ENCODE peak calls at places on chromosomes 1 and 21, in eight cellular contexts. One of them, this sample, is unnamed.

GRCh38 chr1:119743776-119744597 is 24.7 kb downstream of the HMGCS2 start:
- DNase-seq in spleen: no peak
- DNase-seq in PC-9: peak; percentile 58
- DNase-seq in lower lobe of right lung: peak; percentile 68
- DNase-seq in CD8-positive, alpha-beta memory T cell: no peak
- DNase-seq in mammary epithelial cell: peak; percentile 67
- DNase-seq in stomach: peak; percentile 73
- DNase-seq in neural progenitor cell: peak; percentile 83
- DNase-seq in this sample: peak; percentile 59

GRCh38 chr1:22665752-22666151 is 12.7 kb downstream of the C1QB start:
- DNase-seq in stomach: no peak
- DNase-seq in CD8-positive, alpha-beta memory T cell: no peak
- DNase-seq in neural progenitor cell: peak; percentile 80
- DNase-seq in spleen: no peak
- DNase-seq in mammary epithelial cell: peak; percentile 5
- DNase-seq in PC-9: no peak
- DNase-seq in lower lobe of right lung: no peak
- DNase-seq in this sample: peak; percentile 14

GRCh38 chr21:35779690-35780570 is 280.4 kb downstream of the SETD4 start:
- DNase-seq in PC-9: no peak
- DNase-seq in CD8-positive, alpha-beta memory T cell: no peak
- DNase-seq in mammary epithelial cell: peak; percentile 73
- DNase-seq in stomach: no peak
- DNase-seq in neural progenitor cell: no peak
- DNase-seq in lower lobe of right lung: no peak
- DNase-seq in spleen: no peak
- DNase-seq in this sample: peak; percentile 45

GRCh38 chr1:41758904-41759548 is 159.7 kb downstream of the HIVEP3 start:
- DNase-seq in PC-9: no peak
- DNase-seq in stomach: no peak
- DNase-seq in spleen: no peak
- DNase-seq in CD8-positive, alpha-beta memory T cell: no peak
- DNase-seq in mammary epithelial cell: peak; percentile 77
- DNase-seq in lower lobe of right lung: no peak
- DNase-seq in neural progenitor cell: no peak
- DNase-seq in this sample: peak; percentile 20

GRCh38 chr1:65440915-65441314 is 20.4 kb downstream of the LEPR start:
- DNase-seq in neural progenitor cell: no peak
- DNase-seq in mammary epithelial cell: no peak
- DNase-seq in lower lobe of right lung: no peak
- DNase-seq in CD8-positive, alpha-beta memory T cell: no peak
- DNase-seq in spleen: no peak
- DNase-seq in stomach: no peak
- DNase-seq in PC-9: no peak
- DNase-seq in this sample: no peak

GRCh38 chr1:19764848-19765247 is 34.9 kb downstream of the TMCO4 start:
- DNase-seq in spleen: no peak
- DNase-seq in stomach: no peak
- DNase-seq in mammary epithelial cell: no peak
- DNase-seq in neural progenitor cell: no peak
- DNase-seq in PC-9: peak; percentile 77
- DNase-seq in CD8-positive, alpha-beta memory T cell: no peak
- DNase-seq in lower lobe of right lung: no peak
- DNase-seq in this sample: no peak

GRCh38 chr1:21318714-21319159 is 28.5 kb upstream of the ECE1 start:
- DNase-seq in lower lobe of right lung: peak; percentile 78
- DNase-seq in mammary epithelial cell: no peak
- DNase-seq in CD8-positive, alpha-beta memory T cell: no peak
- DNase-seq in spleen: no peak
- DNase-seq in stomach: peak; percentile 77
- DNase-seq in PC-9: no peak
- DNase-seq in neural progenitor cell: no peak
- DNase-seq in this sample: no peak

GRCh38 chr1:196891251-196891650 is 3.4 kb downstream of the CFHR4 start:
- DNase-seq in neural progenitor cell: no peak
- DNase-seq in lower lobe of right lung: no peak
- DNase-seq in CD8-positive, alpha-beta memory T cell: no peak
- DNase-seq in mammary epithelial cell: no peak
- DNase-seq in PC-9: no peak
- DNase-seq in stomach: no peak
- DNase-seq in spleen: no peak
- DNase-seq in this sample: no peak

GRCh38 chr1:151707541-151708065 is 9.0 kb downstream of the CELF3 start:
- DNase-seq in mammary epithelial cell: no peak
- DNase-seq in lower lobe of right lung: no peak
- DNase-seq in neural progenitor cell: no peak
- DNase-seq in CD8-positive, alpha-beta memory T cell: no peak
- DNase-seq in stomach: no peak
- DNase-seq in PC-9: no peak
- DNase-seq in spleen: no peak
- DNase-seq in this sample: no peak

GRCh38 chr21:42237161-42237560 is 18.2 kb downstream of the ABCG1 start:
- DNase-seq in neural progenitor cell: no peak
- DNase-seq in spleen: peak; percentile 52
- DNase-seq in lower lobe of right lung: no peak
- DNase-seq in mammary epithelial cell: no peak
- DNase-seq in PC-9: no peak
- DNase-seq in stomach: no peak
- DNase-seq in CD8-positive, alpha-beta memory T cell: no peak
- DNase-seq in this sample: no peak

GRCh38 chr1:110053557-110054428 is 16.7 kb downstream of the ALX3 start:
- DNase-seq in CD8-positive, alpha-beta memory T cell: peak; percentile 70
- DNase-seq in lower lobe of right lung: peak; percentile 75
- DNase-seq in mammary epithelial cell: no peak
- DNase-seq in stomach: peak; percentile 74
- DNase-seq in PC-9: no peak
- DNase-seq in spleen: peak; percentile 90
- DNase-seq in neural progenitor cell: peak; percentile 68
- DNase-seq in this sample: peak; percentile 63

GRCh38 chr1:52056937-52057231 is 789 bp downstream of the BTF3L4 start:
- DNase-seq in mammary epithelial cell: no peak
- DNase-seq in PC-9: no peak
- DNase-seq in spleen: no peak
- DNase-seq in stomach: no peak
- DNase-seq in neural progenitor cell: no peak
- DNase-seq in CD8-positive, alpha-beta memory T cell: no peak
- DNase-seq in lower lobe of right lung: no peak
- DNase-seq in this sample: no peak

DNA sequence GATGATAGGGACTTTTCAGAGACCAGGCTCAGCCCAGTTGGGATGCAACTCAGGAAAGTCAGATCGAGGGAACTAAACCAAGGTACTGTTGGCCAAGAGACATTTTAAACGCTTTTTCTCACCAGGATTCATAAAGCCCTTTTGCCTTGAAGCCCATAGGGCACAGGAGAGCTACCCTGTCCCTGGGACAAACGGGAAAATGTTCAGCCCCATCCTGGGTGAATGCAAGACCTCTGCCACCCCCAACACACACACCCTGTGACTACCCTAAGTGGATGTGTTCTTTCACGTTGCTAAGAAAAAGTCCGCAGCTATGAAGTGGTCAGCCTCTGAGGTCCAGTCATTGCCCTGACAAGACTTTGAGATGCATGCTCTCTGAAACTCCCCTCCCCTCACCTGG is 58.4 kb downstream of the ITPKB start:
- DNase-seq in PC-9: no peak
- DNase-seq in neural progenitor cell: peak; percentile 22
- DNase-seq in lower lobe of right lung: no peak
- DNase-seq in spleen: no peak
- DNase-seq in CD8-positive, alpha-beta memory T cell: no peak
- DNase-seq in mammary epithelial cell: no peak
- DNase-seq in stomach: no peak
- DNase-seq in this sample: no peak
- H3K4me3 ChIP-seq in PC-9: no peak overlapping the region
- H3K4me3 ChIP-seq in neural progenitor cell: peak overlapping the region; percentile 31
- H3K4me3 ChIP-seq in lower lobe of right lung: peak overlapping the region; percentile 51
- H3K4me3 ChIP-seq in spleen: no peak overlapping the region
- H3K4me3 ChIP-seq in CD8-positive, alpha-beta memory T cell: peak overlapping the region; percentile 38
- H3K4me3 ChIP-seq in mammary epithelial cell: no peak overlapping the region
- H3K4me3 ChIP-seq in stomach: no peak overlapping the region
- H3K4me3 ChIP-seq in this sample: peak overlapping the region; percentile 26

GRCh38 chr1:204257446-204257845 is 43.7 kb upstream of the GOLT1A start:
- DNase-seq in neural progenitor cell: no peak
- DNase-seq in mammary epithelial cell: no peak
- DNase-seq in spleen: no peak
- DNase-seq in stomach: no peak
- DNase-seq in lower lobe of right lung: no peak
- DNase-seq in CD8-positive, alpha-beta memory T cell: no peak
- DNase-seq in PC-9: no peak
- DNase-seq in this sample: no peak

GRCh38 chr1:204255966-204256365 is 42.2 kb upstream of the GOLT1A start:
- DNase-seq in neural progenitor cell: no peak
- DNase-seq in CD8-positive, alpha-beta memory T cell: no peak
- DNase-seq in spleen: no peak
- DNase-seq in lower lobe of right lung: no peak
- DNase-seq in mammary epithelial cell: no peak
- DNase-seq in stomach: no peak
- DNase-seq in PC-9: no peak
- DNase-seq in this sample: no peak

GRCh38 chr1:204256531-204256930 is 42.7 kb upstream of the GOLT1A start:
- DNase-seq in PC-9: no peak
- DNase-seq in neural progenitor cell: no peak
- DNase-seq in lower lobe of right lung: no peak
- DNase-seq in stomach: no peak
- DNase-seq in mammary epithelial cell: no peak
- DNase-seq in spleen: no peak
- DNase-seq in CD8-positive, alpha-beta memory T cell: no peak
- DNase-seq in this sample: no peak

GRCh38 chr1:204254031-204254661 is 40.4 kb upstream of the GOLT1A start:
- DNase-seq in spleen: no peak
- DNase-seq in CD8-positive, alpha-beta memory T cell: no peak
- DNase-seq in neural progenitor cell: peak; percentile 51
- DNase-seq in PC-9: peak; percentile 90
- DNase-seq in mammary epithelial cell: peak; percentile 43
- DNase-seq in lower lobe of right lung: no peak
- DNase-seq in stomach: peak; percentile 35
- DNase-seq in this sample: peak; percentile 21

DNA sequence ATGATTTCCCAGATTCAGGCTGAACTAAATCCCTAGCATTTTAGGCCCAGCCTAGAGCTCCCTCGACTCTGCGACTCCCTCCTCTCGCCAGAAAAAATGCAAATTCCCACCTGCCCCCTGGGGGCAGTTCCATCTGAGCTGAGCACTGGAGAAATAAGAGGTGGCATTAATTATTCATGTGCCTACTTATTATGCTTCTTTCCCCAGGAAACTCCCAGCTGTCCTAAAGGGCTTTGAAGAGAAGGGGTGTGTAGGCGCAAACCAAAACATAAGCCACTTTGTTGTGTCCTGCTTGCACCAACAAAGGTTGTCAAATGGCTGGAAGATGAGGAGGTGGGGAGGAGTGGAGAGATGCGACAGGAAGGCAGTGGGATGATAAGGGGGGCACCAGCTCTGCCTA is 41.4 kb upstream of the GOLT1A start:
- DNase-seq in stomach: no peak
- DNase-seq in PC-9: no peak
- DNase-seq in lower lobe of right lung: no peak
- DNase-seq in mammary epithelial cell: no peak
- DNase-seq in spleen: no peak
- DNase-seq in CD8-positive, alpha-beta memory T cell: no peak
- DNase-seq in neural progenitor cell: peak; percentile 37
- DNase-seq in this sample: no peak
- H3K9me3 ChIP-seq in stomach: no peaks in the 10 kb centered on the region
- H3K9me3 ChIP-seq in PC-9: no peaks in the 10 kb centered on the region
- H3K9me3 ChIP-seq in lower lobe of right lung: no peaks in the 10 kb centered on the region
- H3K9me3 ChIP-seq in mammary epithelial cell: no peaks in the 10 kb centered on the region
- H3K9me3 ChIP-seq in spleen: no peaks in the 10 kb centered on the region
- H3K9me3 ChIP-seq in CD8-positive, alpha-beta memory T cell: no peaks in the 10 kb centered on the region
- H3K9me3 ChIP-seq in neural progenitor cell: no peaks in the 10 kb centered on the region
- H3K9me3 ChIP-seq in this sample: no peaks in the 10 kb centered on the region

GRCh38 chr1:156537027-156537426 is 35.3 kb downstream of the IQGAP3 start:
- DNase-seq in mammary epithelial cell: no peak
- DNase-seq in lower lobe of right lung: no peak
- DNase-seq in neural progenitor cell: no peak
- DNase-seq in stomach: no peak
- DNase-seq in PC-9: no peak
- DNase-seq in CD8-positive, alpha-beta memory T cell: no peak
- DNase-seq in spleen: no peak
- DNase-seq in this sample: no peak

GRCh38 chr1:156538711-156539440 is 33.5 kb downstream of the IQGAP3 start:
- DNase-seq in neural progenitor cell: no peak
- DNase-seq in CD8-positive, alpha-beta memory T cell: no peak
- DNase-seq in stomach: no peak
- DNase-seq in spleen: no peak
- DNase-seq in lower lobe of right lung: no peak
- DNase-seq in PC-9: no peak
- DNase-seq in mammary epithelial cell: no peak
- DNase-seq in this sample: no peak

GRCh38 chr1:156533568-156534220 is 33.1 kb upstream of the MEF2D start:
- DNase-seq in mammary epithelial cell: no peak
- DNase-seq in lower lobe of right lung: no peak
- DNase-seq in spleen: no peak
- DNase-seq in stomach: no peak
- DNase-seq in neural progenitor cell: no peak
- DNase-seq in PC-9: no peak
- DNase-seq in CD8-positive, alpha-beta memory T cell: no peak
- DNase-seq in this sample: no peak

GRCh38 chr1:156532374-156532773 is 31.8 kb upstream of the MEF2D start:
- DNase-seq in lower lobe of right lung: no peak
- DNase-seq in spleen: no peak
- DNase-seq in PC-9: no peak
- DNase-seq in CD8-positive, alpha-beta memory T cell: no peak
- DNase-seq in neural progenitor cell: no peak
- DNase-seq in stomach: no peak
- DNase-seq in mammary epithelial cell: no peak
- DNase-seq in this sample: no peak

DNA sequence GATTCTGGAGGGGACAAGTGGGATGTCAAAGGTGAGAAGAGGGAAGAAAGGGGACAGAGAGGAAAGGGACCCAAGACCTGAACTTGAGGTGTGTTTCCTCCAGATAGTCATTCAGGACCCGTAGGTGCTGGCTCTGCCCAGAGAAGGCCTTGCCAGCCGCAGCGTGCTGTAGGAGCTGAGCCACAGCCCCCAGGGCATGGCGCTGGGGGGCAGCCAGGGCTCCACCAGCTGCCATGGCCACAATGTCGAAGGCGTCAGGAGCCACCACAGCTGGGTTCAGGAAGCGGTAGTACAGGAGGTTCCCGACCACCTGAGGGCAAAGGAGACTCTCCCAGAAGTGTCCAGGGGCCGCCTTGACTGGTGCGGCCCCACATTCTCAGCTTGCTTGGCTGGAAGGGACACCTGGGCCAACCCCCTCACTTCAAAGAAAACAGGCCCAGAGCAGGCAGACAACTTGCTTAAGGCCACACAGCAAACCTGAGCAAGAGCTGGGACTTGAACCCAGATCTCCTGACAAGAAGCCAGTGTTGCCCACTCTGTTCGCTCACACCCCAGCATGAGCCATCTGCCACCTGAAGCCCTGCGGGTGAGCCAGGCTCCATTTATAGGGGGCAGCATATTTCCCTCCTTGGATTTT is 34.0 kb upstream of the MEF2D start:
- DNase-seq in stomach: no peak
- DNase-seq in spleen: no peak
- DNase-seq in neural progenitor cell: no peak
- DNase-seq in PC-9: no peak
- DNase-seq in CD8-positive, alpha-beta memory T cell: no peak
- DNase-seq in lower lobe of right lung: no peak
- DNase-seq in mammary epithelial cell: no peak
- DNase-seq in this sample: no peak
- H3K36me3 ChIP-seq in stomach: no peaks in the 10 kb centered on the region
- H3K36me3 ChIP-seq in spleen: peaks cover 86% of the 10 kb centered on the region
- H3K36me3 ChIP-seq in neural progenitor cell: no peaks in the 10 kb centered on the region
- H3K36me3 ChIP-seq in PC-9: peaks cover 12% of the 10 kb centered on the region
- H3K36me3 ChIP-seq in CD8-positive, alpha-beta memory T cell: no peaks in the 10 kb centered on the region
- H3K36me3 ChIP-seq in lower lobe of right lung: no peaks in the 10 kb centered on the region
- H3K36me3 ChIP-seq in mammary epithelial cell: peaks cover 29% of the 10 kb centered on the region
- H3K36me3 ChIP-seq in this sample: peaks cover 88% of the 10 kb centered on the region

GRCh38 chr1:148317288-148317985 is 165.4 kb upstream of the NBPF11 start:
- DNase-seq in stomach: no peak
- DNase-seq in neural progenitor cell: no peak
- DNase-seq in PC-9: no peak
- DNase-seq in spleen: no peak
- DNase-seq in lower lobe of right lung: no peak
- DNase-seq in CD8-positive, alpha-beta memory T cell: no peak
- DNase-seq in mammary epithelial cell: no peak
- DNase-seq in this sample: no peak
- H3K4me3 ChIP-seq in stomach: peak overlapping the region; percentile 33
- H3K4me3 ChIP-seq in neural progenitor cell: peak overlapping the region; percentile 33
- H3K4me3 ChIP-seq in PC-9: no peak overlapping the region
- H3K4me3 ChIP-seq in spleen: peak overlapping the region; percentile 40
- H3K4me3 ChIP-seq in lower lobe of right lung: no peak overlapping the region
- H3K4me3 ChIP-seq in CD8-positive, alpha-beta memory T cell: peak overlapping the region; percentile 70
- H3K4me3 ChIP-seq in mammary epithelial cell: no peak overlapping the region
- H3K4me3 ChIP-seq in this sample: no peak overlapping the region

This sample was measured in MG63.